ENCODE peak calls at places on chromosomes 13 and 19, in four cellular contexts. D, L, S and M are unnamed samples.
A peak's percentile ranks its signal among the peaks of the same experiment; 100 is the strongest.

GRCh38 chr19:2573916-2574315 is 98.0 kb downstream of the GADD45B start:
- DNase-seq in S (no peak), L (no peak), D (no peak), M (no peak)

GRCh38 chr19:43596842-43597461 is 557 bp downstream of the ZNF576 start:
- DNase-seq in L (peak; percentile 51), D (peak; percentile 11), S (peak; percentile 14), M (no peak)

GRCh38 chr19:18478545-18479311 is 40.8 kb upstream of the ISYNA1 start:
- DNase-seq in D (peak; percentile 98), S (peak; percentile 81), L (peak; percentile 93), M (peak; percentile 67)

GRCh38 chr13:64428196-64428595 is 2801.9 kb downstream of the PCDH9 start:
- DNase-seq in S (peak; percentile 6), L (no peak), D (no peak), M (peak; percentile 24)

GRCh38 chr13:83691966-83692365 is 190.3 kb downstream of the SLITRK1 start:
- DNase-seq in S (peak; percentile 44), D (no peak), L (peak; percentile 7), M (no peak)

GRCh38 chr19:16825312-16826168 is 3.7 kb upstream of the SIN3B start:
- DNase-seq in L (peak; percentile 68), S (peak; percentile 79), D (no peak), M (peak; percentile 52)

GRCh38 chr13:18944501-18945068 is 237.0 kb downstream of the TUBA3C start:
- DNase-seq in L (no peak), D (no peak), S (no peak), M (no peak)

GRCh38 chr13:80604094-80604493 is 263.2 kb upstream of the SPRY2 start:
- DNase-seq in S (no peak), D (no peak), L (no peak), M (no peak)

GRCh38 chr13:100620792-100621191 is 32.2 kb upstream of the GGACT start:
- DNase-seq in S (no peak), L (no peak), D (no peak), M (no peak)

GRCh38 chr19:31064486-31064885 is 284.8 kb downstream of the TSHZ3 start:
- DNase-seq in S (no peak), L (no peak), D (no peak), M (peak; percentile 11)

GRCh38 chr13:67437246-67437645 is 207.1 kb upstream of the PCDH9 start:
- DNase-seq in D (no peak), L (no peak), S (no peak), M (no peak)

GRCh38 chr13:36163809-36164308 is 32.7 kb upstream of the DCLK1 start:
- DNase-seq in L (peak; percentile 1), S (peak; percentile 96), D (no peak), M (peak; percentile 98)

GRCh38 chr13:95931300-95932025 is 121.7 kb downstream of the UGGT2 start:
- DNase-seq in S (no peak), L (no peak), D (no peak), M (no peak)

GRCh38 chr13:40626977-40627376 is 39.5 kb downstream of the FOXO1 start:
- DNase-seq in S (no peak), L (no peak), D (no peak), M (no peak)

GRCh38 chr19:2249880-2250764 is 999 bp downstream of the AMH start:
- DNase-seq in L (no peak), S (no peak), D (no peak), M (no peak)

GRCh38 chr13:77637583-77637982 is 59.9 kb upstream of the SLAIN1 start:
- DNase-seq in L (no peak), S (no peak), D (no peak), M (no peak)

GRCh38 chr13:29718694-29719093 is 123.2 kb upstream of the SLC7A1 start:
- DNase-seq in S (no peak), L (peak; percentile 53), D (no peak), M (no peak)

GRCh38 chr19:4369888-4370260 is 26.5 kb downstream of the MPND start:
- DNase-seq in L (no peak), S (peak; percentile 56), D (no peak), M (no peak)

GRCh38 chr19:29201849-29202248 is 11.1 kb downstream of the UQCRFS1 start:
- DNase-seq in L (no peak), D (no peak), S (no peak), M (no peak)

GRCh38 chr19:6662692-6663091 is 7.3 kb downstream of the TNFSF14 start:
- DNase-seq in D (no peak), S (no peak), L (no peak), M (no peak)

GRCh38 chr19:334296-335071 is 10.1 kb downstream of the MIER2 start:
- DNase-seq in D (no peak), S (no peak), L (no peak), M (no peak)

GRCh38 chr19:18292810-18293641 is 11.6 kb upstream of the JUND start:
- DNase-seq in L (peak; percentile 69), D (peak; percentile 86), S (peak; percentile 84), M (no peak)

GRCh38 chr13:98220188-98220765 is 43.2 kb upstream of the RNF113B start:
- DNase-seq in S (peak; percentile 47), D (no peak), L (no peak), M (no peak)

GRCh38 chr19:37329686-37330085 is 41.2 kb upstream of the ZNF527 start:
- DNase-seq in L (peak; percentile 16), S (no peak), D (peak; percentile 5), M (no peak)

GRCh38 chr13:34611678-34612077 is 330.4 kb upstream of the NBEA start:
- DNase-seq in D (no peak), S (peak; percentile 60), L (no peak), M (no peak)

GRCh38 chr13:43285891-43286602 is 262.7 kb downstream of the DNAJC15 start:
- DNase-seq in D (no peak), L (peak; percentile 69), S (peak; percentile 81), M (no peak)

GRCh38 chr19:28022506-28022905 is 1190.4 kb downstream of the UQCRFS1 start:
- DNase-seq in S (no peak), L (no peak), D (no peak), M (no peak)

GRCh38 chr19:40219721-40220276 is 1.6 kb upstream of the TTC9B start:
- DNase-seq in S (peak; percentile 79), D (no peak), L (peak; percentile 90), M (peak; percentile 22)

GRCh38 chr19:45468159-45468651 is 409 bp downstream of the FOSB start:
- DNase-seq in D (peak; percentile 47), L (peak; percentile 62), S (no peak), M (no peak)

GRCh38 chr13:27338207-27338606 is 67.6 kb downstream of the RASL11A start:
- DNase-seq in S (no peak), D (no peak), L (no peak), M (no peak)

GRCh38 chr13:79485014-79485441 is 4.1 kb downstream of the NDFIP2 start:
- DNase-seq in L (peak; percentile 95), S (peak; percentile 95), D (peak; percentile 54), M (peak; percentile 86)

GRCh38 chr19:17757125-17757524 is 5.8 kb downstream of the FCHO1 start:
- DNase-seq in L (peak; percentile 63), S (peak; percentile 55), D (no peak), M (no peak)

GRCh38 chr19:19750842-19751790 is 18.2 kb upstream of the ZNF14 start:
- DNase-seq in S (no peak), D (no peak), L (no peak), M (no peak)

GRCh38 chr19:19750131-19750841 is 17.4 kb upstream of the ZNF14 start:
- DNase-seq in S (no peak), D (no peak), L (no peak), M (no peak)

GRCh38 chr19:19747357-19748220 is 14.7 kb upstream of the ZNF14 start:
- DNase-seq in L (no peak), S (no peak), D (no peak), M (no peak)

GRCh38 chr19:19748249-19748938 is 15.5 kb upstream of the ZNF14 start:
- DNase-seq in D (no peak), S (no peak), L (no peak), M (no peak)

GRCh38 chr19:19749332-19750130 is 16.6 kb upstream of the ZNF14 start:
- DNase-seq in L (no peak), S (no peak), D (no peak), M (no peak)
- H3K4me3 ChIP-seq in L (no peak overlapping the region), S (no peak overlapping the region), D (no peak overlapping the region), M (no peak overlapping the region)

GRCh38 chr19:46494115-46494935 is 1.3 kb downstream of the PNMA8B start:
- DNase-seq in S (no peak), D (no peak), L (no peak), M (no peak)

GRCh38 chr19:46493236-46494114 is 2.2 kb downstream of the PNMA8B start:
- DNase-seq in S (no peak), L (peak; percentile 51), D (peak; percentile 56), M (no peak)

GRCh38 chr19:46497773-46498172 is 2.1 kb upstream of the PNMA8B start:
- DNase-seq in L (no peak), D (no peak), S (peak; percentile 21), M (no peak)

GRCh38 chr19:46494936-46495788 is 505 bp downstream of the PNMA8B start:
- DNase-seq in D (no peak), L (no peak), S (no peak), M (no peak)

DNA sequence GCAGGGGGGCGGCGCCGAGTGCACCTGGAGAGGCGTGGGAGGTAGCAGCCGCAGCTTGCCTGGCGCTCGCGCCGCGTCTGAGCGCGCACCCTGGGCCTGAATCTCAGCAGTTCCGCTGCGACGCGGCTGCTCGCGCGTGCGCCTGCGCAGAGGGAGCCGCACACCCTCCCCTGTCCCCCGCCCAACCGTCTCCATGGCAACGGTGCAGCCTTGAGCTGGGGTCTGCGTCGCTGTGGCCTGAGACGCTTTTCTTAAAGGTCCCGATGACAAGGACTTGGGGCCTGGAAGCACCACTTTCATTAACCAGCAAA is at the start of gene PNMA8B:
- DNase-seq in L (peak; percentile 35), S (peak; percentile 43), D (no peak), M (no peak)
- H3K4me3 ChIP-seq in L (no peak within 1 kb of the TSS), S (no peak within 1 kb of the TSS), D (no peak within 1 kb of the TSS), M (peak within 1 kb of the TSS; percentile 47)

DNA sequence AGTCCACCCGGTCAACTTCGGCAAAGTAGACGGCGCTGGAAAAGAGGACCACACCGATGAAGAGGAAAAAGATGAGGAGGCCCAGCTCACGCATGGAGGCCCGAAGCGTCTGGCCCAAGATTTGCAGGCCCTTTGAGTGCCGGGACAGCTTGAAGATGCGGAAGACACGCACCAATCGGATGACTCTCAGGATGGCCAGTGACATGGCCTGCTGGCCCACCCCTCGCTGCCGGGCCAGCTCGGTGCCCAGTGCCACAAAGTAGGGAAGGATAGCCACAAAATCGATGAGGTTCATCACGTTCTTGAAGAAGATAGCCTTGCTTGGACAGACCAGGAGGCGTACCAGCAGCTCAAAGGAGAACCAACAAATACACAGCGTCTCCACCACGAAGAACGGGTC is 2.1 kb downstream of the KCNA7 start:
- DNase-seq in S (no peak), D (no peak), L (no peak), M (no peak)
- H3K4me3 ChIP-seq in S (no peak overlapping the region), D (no peak overlapping the region), L (no peak overlapping the region), M (no peak overlapping the region)

DNA sequence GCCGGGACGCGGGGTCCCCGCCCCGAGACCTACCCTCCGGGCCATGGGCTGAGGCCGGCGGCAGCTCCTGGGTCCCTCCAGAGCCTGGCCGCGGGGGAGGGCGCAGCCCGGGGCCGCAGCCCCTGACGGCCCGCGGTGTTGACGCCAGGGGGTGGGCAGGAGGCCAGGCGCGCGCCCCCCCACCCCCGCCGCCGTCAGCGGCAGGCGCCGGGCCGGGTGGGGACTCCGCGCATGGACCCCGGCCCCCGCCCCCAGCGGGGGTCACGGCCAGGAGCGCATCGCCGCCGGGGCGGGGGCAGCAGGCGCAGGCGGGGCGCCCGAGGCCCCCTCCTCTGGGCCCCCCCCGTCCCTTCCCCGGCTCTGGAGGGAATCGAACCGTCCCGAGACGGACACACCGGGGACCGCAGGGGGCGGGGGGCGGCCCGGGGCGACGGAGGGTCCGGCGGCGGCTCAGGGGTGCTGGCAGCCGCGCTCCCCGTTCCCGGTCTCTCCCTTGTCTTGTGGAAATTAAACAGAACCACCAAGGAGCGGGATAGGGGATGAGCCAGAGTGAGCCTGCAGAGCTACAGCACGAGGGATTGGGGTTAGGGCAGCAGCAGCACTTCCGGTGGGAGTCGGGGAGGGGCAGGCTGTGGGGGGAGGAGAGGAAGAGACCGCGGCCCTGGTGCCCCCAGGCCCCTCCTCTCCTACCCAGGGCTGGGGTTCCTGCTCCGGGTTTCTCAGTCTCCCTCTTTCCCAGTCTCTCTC is at the start of gene MEIS3:
- DNase-seq in D (peak; percentile 66), L (peak; percentile 42), S (no peak), M (no peak)
- H3K4me3 ChIP-seq in D (no peak within 1 kb of the TSS), L (peak within 1 kb of the TSS; percentile 91), S (peak within 1 kb of the TSS; percentile 28), M (peak within 1 kb of the TSS; percentile 73)